ENCODE peak calls at places on chromosomes 1 and 21, in four cellular contexts. F is upper lobe of right lung; X is CD8-positive, alpha-beta memory T cell; P is lung. U is an unnamed sample.

GRCh38 chr1:109315288-109315687 is 8.5 kb upstream of the MYBPHL start:
- DNase-seq in F (no peak), X (no peak), P (no peak), U (no peak)

GRCh38 chr21:33071878-33072306 is 2.0 kb downstream of the OLIG1 start:
- DNase-seq in F (no peak), X (no peak), P (no peak), U (no peak)

GRCh38 chr1:24540906-24541710 is 14.8 kb upstream of the NCMAP start:
- DNase-seq in F (no peak), X (no peak), P (peak; percentile 53), U (peak; percentile 29)

GRCh38 chr1:183039985-183040447 is 16.8 kb downstream of the LAMC1 start:
- DNase-seq in F (no peak), X (no peak), P (no peak), U (no peak)

GRCh38 chr1:99969729-99970591 is at the start of gene SLC35A3:
- DNase-seq in F (peak; percentile 94), X (peak; percentile 79), P (peak; percentile 86), U (peak; percentile 82)

GRCh38 chr21:43923391-43923790 is 58.4 kb downstream of the AGPAT3 start:
- DNase-seq in F (no peak), X (no peak), P (no peak), U (no peak)

GRCh38 chr1:56484695-56485094 is 94.7 kb downstream of the PLPP3 start:
- DNase-seq in F (no peak), X (no peak), P (no peak), U (no peak)

GRCh38 chr1:25743164-25744139 is 56.5 kb upstream of the SELENON start:
- DNase-seq in F (peak; percentile 82), X (no peak), P (peak; percentile 67), U (peak; percentile 95)

GRCh38 chr1:71829346-71829745 is 453.0 kb downstream of the NEGR1 start:
- DNase-seq in F (no peak), X (no peak), P (no peak), U (no peak)

GRCh38 chr1:199279107-199279506 is 640.3 kb downstream of the PTPRC start:
- DNase-seq in F (no peak), X (no peak), P (no peak), U (no peak)

GRCh38 chr1:6941786-6942185 is 156.5 kb downstream of the CAMTA1 start:
- DNase-seq in F (no peak), X (no peak), P (no peak), U (no peak)

GRCh38 chr1:106978477-106979322 is 77.8 kb upstream of the PRMT6 start:
- DNase-seq in F (no peak), X (no peak), P (no peak), U (no peak)

GRCh38 chr1:6794164-6794563 is 8.9 kb downstream of the CAMTA1 start:
- DNase-seq in F (no peak), X (peak; percentile 30), P (no peak), U (no peak)

GRCh38 chr1:17232759-17233661 is 15.9 kb upstream of the PADI3 start:
- DNase-seq in F (no peak), X (no peak), P (no peak), U (no peak)

GRCh38 chr1:61389926-61390845 is 307.8 kb downstream of the NFIA start:
- DNase-seq in F (no peak), X (no peak), P (no peak), U (no peak)

GRCh38 chr1:200174525-200174924 is 147.0 kb downstream of the NR5A2 start:
- DNase-seq in F (no peak), X (no peak), P (no peak), U (no peak)

GRCh38 chr1:204359474-204360255 is at the start of gene PLEKHA6:
- DNase-seq in F (no peak), X (no peak), P (no peak), U (no peak)

GRCh38 chr1:239719642-239720258 is 333.4 kb downstream of the CHRM3 start:
- DNase-seq in F (no peak), X (peak; percentile 82), P (no peak), U (no peak)

GRCh38 chr1:8858888-8859706 is 19.4 kb downstream of the ENO1 start:
- DNase-seq in F (no peak), X (peak; percentile 62), P (no peak), U (peak; percentile 52)

GRCh38 chr1:23591460-23592208 is 32.3 kb upstream of the ID3 start:
- DNase-seq in F (no peak), X (no peak), P (no peak), U (no peak)

GRCh38 chr1:225848044-225848955 is 33.9 kb downstream of the TMEM63A start:
- DNase-seq in F (no peak), X (peak; percentile 66), P (no peak), U (no peak)

GRCh38 chr1:172917972-172918371 is 132.8 kb downstream of the TNFSF18 start:
- DNase-seq in F (no peak), X (no peak), P (no peak), U (no peak)

GRCh38 chr1:209513226-209513625 is 70.3 kb upstream of the CAMK1G start:
- DNase-seq in F (no peak), X (no peak), P (no peak), U (no peak)

GRCh38 chr1:151196292-151196800 is 2.0 kb upstream of the PIP5K1A start:
- DNase-seq in F (no peak), X (peak; percentile 57), P (peak; percentile 65), U (peak; percentile 86)

GRCh38 chr1:112674986-112675727 is 698 bp downstream of the MOV10 start:
- DNase-seq in F (peak; percentile 86), X (peak; percentile 55), P (no peak), U (peak; percentile 51)

GRCh38 chr1:57711326-57711725 is 287.5 kb upstream of the DAB1 start:
- DNase-seq in F (no peak), X (no peak), P (no peak), U (no peak)

GRCh38 chr1:205629751-205630150 is 2.1 kb downstream of the ELK4 start:
- DNase-seq in F (no peak), X (no peak), P (no peak), U (no peak)

GRCh38 chr1:92995420-92996130 is 34.3 kb upstream of the DIPK1A start:
- DNase-seq in F (no peak), X (no peak), P (no peak), U (no peak)

GRCh38 chr1:213252026-213252425 is 201.0 kb downstream of the RPS6KC1 start:
- DNase-seq in F (no peak), X (no peak), P (no peak), U (no peak)

GRCh38 chr1:117754061-117754969 is 148.5 kb downstream of the TENT5C start:
- DNase-seq in F (no peak), X (peak; percentile 36), P (peak; percentile 60), U (peak; percentile 66)
- H3K4me3 ChIP-seq in F (peak overlapping the region; percentile 9), X (no peak overlapping the region), P (no peak overlapping the region), U (no peak overlapping the region)

DNA sequence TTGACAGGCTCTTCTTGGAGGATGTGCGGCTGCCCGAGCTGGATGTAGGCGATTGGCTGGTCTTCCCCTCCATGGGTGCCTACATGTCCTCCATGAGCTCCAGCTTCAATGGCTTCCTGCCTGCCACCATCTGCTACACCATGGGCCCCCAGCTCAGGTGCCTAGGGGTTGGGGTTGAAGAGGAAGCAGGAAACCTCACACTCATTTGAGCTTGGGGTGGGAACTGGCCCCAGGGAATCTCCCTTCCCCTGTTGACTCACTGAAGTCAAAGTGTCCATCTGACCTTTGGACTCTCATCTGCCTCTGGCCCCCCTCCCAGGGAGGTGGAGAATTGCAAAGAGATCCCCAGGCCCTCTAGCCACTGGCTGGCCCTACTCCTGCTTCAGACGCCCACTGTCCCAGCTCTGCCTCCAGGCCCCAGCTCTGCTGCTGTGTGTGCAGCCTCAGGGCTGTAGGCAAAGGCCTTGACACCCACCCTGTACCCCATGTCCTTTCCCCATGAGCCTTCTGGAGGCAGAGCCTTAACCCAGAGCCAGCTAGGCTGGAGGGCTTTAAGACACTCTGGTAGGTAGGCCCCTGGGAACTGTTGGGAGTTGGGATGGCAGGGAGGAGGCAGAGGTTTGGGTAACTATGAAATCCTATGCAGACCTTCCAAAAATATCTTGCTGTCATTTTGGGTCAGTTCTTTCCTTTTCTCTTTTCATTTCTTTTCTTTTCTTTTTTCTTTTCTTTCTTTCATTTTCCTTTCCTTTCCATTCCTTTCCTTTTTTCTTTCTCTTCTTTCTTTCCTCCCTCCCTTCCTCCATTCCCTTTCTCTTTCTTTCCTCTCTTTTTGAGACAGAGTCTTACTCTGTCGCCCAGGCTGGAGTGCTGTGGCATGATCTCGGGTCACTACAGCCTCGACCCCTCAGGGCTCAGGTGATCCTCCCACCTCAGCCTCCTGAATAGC is 66.9 kb upstream of the TINAGL1 start:
- DNase-seq in F (no peak), X (no peak), P (no peak), U (no peak)
- H3K27me3 ChIP-seq in F (no peaks in the 10 kb centered on the region), X (no peaks in the 10 kb centered on the region), P (no peaks in the 10 kb centered on the region), U (no peaks in the 10 kb centered on the region)

GRCh38 chr1:160208179-160209040 is 3.2 kb downstream of the PEA15 start:
- DNase-seq in F (no peak), X (no peak), P (no peak), U (no peak)

GRCh38 chr1:160207751-160208150 is 2.6 kb downstream of the PEA15 start:
- DNase-seq in F (no peak), X (no peak), P (no peak), U (no peak)

GRCh38 chr1:160209656-160210046 is 4.5 kb downstream of the PEA15 start:
- DNase-seq in F (no peak), X (no peak), P (no peak), U (peak; percentile 63)

GRCh38 chr1:160210563-160210962 is 5.4 kb downstream of the PEA15 start:
- DNase-seq in F (no peak), X (no peak), P (no peak), U (no peak)

DNA sequence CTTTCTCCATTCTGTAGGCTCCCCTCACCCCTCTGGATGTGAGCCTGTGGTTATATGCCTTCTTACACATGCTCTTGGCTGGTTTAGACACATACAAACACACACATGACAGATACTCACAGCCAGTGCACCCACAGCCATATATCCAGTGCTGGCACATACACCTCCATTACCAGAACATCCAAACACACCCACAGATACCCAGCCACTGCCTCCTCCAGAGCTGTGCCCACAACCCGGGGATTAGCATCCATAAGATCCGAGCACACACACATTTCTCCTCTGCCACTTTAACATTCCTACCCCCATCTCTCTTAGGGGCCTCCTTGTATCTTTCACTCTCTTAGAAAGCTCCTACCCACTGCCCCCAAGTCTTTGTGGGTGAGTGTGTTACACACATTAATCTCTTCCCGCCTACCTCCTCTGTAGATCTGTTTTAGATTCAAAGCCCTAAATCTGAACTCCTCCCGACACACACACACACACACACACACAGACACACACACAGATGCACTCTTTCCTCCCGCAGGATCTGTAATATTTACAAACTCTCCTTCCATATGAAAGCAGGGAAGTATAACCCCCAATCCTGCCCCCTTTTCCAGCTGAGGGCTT is 4.0 kb downstream of the PEA15 start:
- DNase-seq in F (no peak), X (no peak), P (no peak), U (no peak)
- H3K4me3 ChIP-seq in F (no peak overlapping the region), X (no peak overlapping the region), P (no peak overlapping the region), U (no peak overlapping the region)

GRCh38 chr21:40844935-40845334 is 2.0 kb downstream of the DSCAM start:
- DNase-seq in F (no peak), X (no peak), P (no peak), U (no peak)

GRCh38 chr21:40847956-40848355 is 998 bp upstream of the DSCAM start:
- DNase-seq in F (no peak), X (no peak), P (no peak), U (no peak)

GRCh38 chr21:40845621-40846020 is 1.3 kb downstream of the DSCAM start:
- DNase-seq in F (no peak), X (no peak), P (no peak), U (no peak)

GRCh38 chr21:40846057-40846456 is 901 bp downstream of the DSCAM start:
- DNase-seq in F (no peak), X (no peak), P (no peak), U (no peak)

GRCh38 chr21:40846566-40847411 is at the start of gene DSCAM:
- DNase-seq in F (no peak), X (no peak), P (no peak), U (no peak)
- H3K27me3 ChIP-seq in F (peaks cover 38% of the 10 kb centered on the region), X (no peaks in the 10 kb centered on the region), P (peaks cover 3% of the 10 kb centered on the region), U (peaks cover 29% of the 10 kb centered on the region)

GRCh38 chr1:64470670-64471217 is 815 bp downstream of the CACHD1 start:
- DNase-seq in F (peak; percentile 68), X (peak; percentile 16), P (no peak), U (peak; percentile 49)
- H3K4me3 ChIP-seq in F (peak overlapping the region; percentile 68), X (peak overlapping the region; percentile 26), P (peak overlapping the region; percentile 64), U (peak overlapping the region; percentile 74)

U was measured in adrenal gland.